ENCODE peak calls at places on chromosomes 6 and 20, in four cellular contexts. One of them, this sample, is unnamed.
A peak's percentile ranks its signal among the peaks of the same experiment; 100 is the strongest.

GRCh38 chr6:108425428-108425827 is 130.6 kb downstream of the AFG1L start:
- DNase-seq in mucosa of descending colon: no peak
- DNase-seq in stimulated activated CD4-positive, alpha-beta T cell treated with anti-CD3 and anti-CD28 coated beads, Interleukin-1b, Interleukin-23, amount 100 ng/mL, for 1 hour: no peak
- DNase-seq in endodermal cell: no peak
- DNase-seq in this sample: no peak

GRCh38 chr6:351011-351866 is 40.3 kb upstream of the IRF4 start:
- DNase-seq in mucosa of descending colon: no peak
- DNase-seq in stimulated activated CD4-positive, alpha-beta T cell treated with anti-CD3 and anti-CD28 coated beads, Interleukin-1b, Interleukin-23, amount 100 ng/mL, for 1 hour: no peak
- DNase-seq in endodermal cell: no peak
- DNase-seq in this sample: no peak

GRCh38 chr6:6002005-6002808 is 4.5 kb downstream of the NRN1 start:
- DNase-seq in mucosa of descending colon: no peak
- DNase-seq in stimulated activated CD4-positive, alpha-beta T cell treated with anti-CD3 and anti-CD28 coated beads, Interleukin-1b, Interleukin-23, amount 100 ng/mL, for 1 hour: no peak
- DNase-seq in endodermal cell: peak; percentile 78
- DNase-seq in this sample: peak; percentile 56

GRCh38 chr6:37540390-37540789 is 40.7 kb upstream of the CCDC167 start:
- DNase-seq in mucosa of descending colon: no peak
- DNase-seq in stimulated activated CD4-positive, alpha-beta T cell treated with anti-CD3 and anti-CD28 coated beads, Interleukin-1b, Interleukin-23, amount 100 ng/mL, for 1 hour: no peak
- DNase-seq in endodermal cell: no peak
- DNase-seq in this sample: no peak

GRCh38 chr20:20668639-20669038 is 43.8 kb downstream of the RALGAPA2 start:
- DNase-seq in mucosa of descending colon: peak; percentile 6
- DNase-seq in stimulated activated CD4-positive, alpha-beta T cell treated with anti-CD3 and anti-CD28 coated beads, Interleukin-1b, Interleukin-23, amount 100 ng/mL, for 1 hour: no peak
- DNase-seq in endodermal cell: no peak
- DNase-seq in this sample: no peak

GRCh38 chr6:6543181-6543879 is 45.2 kb upstream of the LY86 start:
- DNase-seq in mucosa of descending colon: no peak
- DNase-seq in stimulated activated CD4-positive, alpha-beta T cell treated with anti-CD3 and anti-CD28 coated beads, Interleukin-1b, Interleukin-23, amount 100 ng/mL, for 1 hour: no peak
- DNase-seq in endodermal cell: no peak
- DNase-seq in this sample: no peak

GRCh38 chr6:52306972-52307849 is 22.7 kb upstream of the MCM3 start:
- DNase-seq in mucosa of descending colon: no peak
- DNase-seq in stimulated activated CD4-positive, alpha-beta T cell treated with anti-CD3 and anti-CD28 coated beads, Interleukin-1b, Interleukin-23, amount 100 ng/mL, for 1 hour: no peak
- DNase-seq in endodermal cell: peak; percentile 71
- DNase-seq in this sample: no peak

GRCh38 chr6:67345946-67346345 is 1289.1 kb upstream of the ADGRB3 start:
- DNase-seq in mucosa of descending colon: no peak
- DNase-seq in stimulated activated CD4-positive, alpha-beta T cell treated with anti-CD3 and anti-CD28 coated beads, Interleukin-1b, Interleukin-23, amount 100 ng/mL, for 1 hour: no peak
- DNase-seq in endodermal cell: no peak
- DNase-seq in this sample: no peak

GRCh38 chr6:129683606-129684322 is 26.2 kb downstream of the ARHGAP18 start:
- DNase-seq in mucosa of descending colon: peak; percentile 69
- DNase-seq in stimulated activated CD4-positive, alpha-beta T cell treated with anti-CD3 and anti-CD28 coated beads, Interleukin-1b, Interleukin-23, amount 100 ng/mL, for 1 hour: peak; percentile 30
- DNase-seq in endodermal cell: no peak
- DNase-seq in this sample: peak; percentile 74

GRCh38 chr6:13866291-13866690 is 51.9 kb upstream of the MCUR1 start:
- DNase-seq in mucosa of descending colon: no peak
- DNase-seq in stimulated activated CD4-positive, alpha-beta T cell treated with anti-CD3 and anti-CD28 coated beads, Interleukin-1b, Interleukin-23, amount 100 ng/mL, for 1 hour: no peak
- DNase-seq in endodermal cell: no peak
- DNase-seq in this sample: no peak

GRCh38 chr6:33452496-33452895 is 1.9 kb upstream of the ZBTB9 start:
- DNase-seq in mucosa of descending colon: no peak
- DNase-seq in stimulated activated CD4-positive, alpha-beta T cell treated with anti-CD3 and anti-CD28 coated beads, Interleukin-1b, Interleukin-23, amount 100 ng/mL, for 1 hour: no peak
- DNase-seq in endodermal cell: no peak
- DNase-seq in this sample: no peak

GRCh38 chr6:88166493-88166900 is 350 bp upstream of the CNR1 start:
- DNase-seq in mucosa of descending colon: peak; percentile 13
- DNase-seq in stimulated activated CD4-positive, alpha-beta T cell treated with anti-CD3 and anti-CD28 coated beads, Interleukin-1b, Interleukin-23, amount 100 ng/mL, for 1 hour: no peak
- DNase-seq in endodermal cell: peak; percentile 82
- DNase-seq in this sample: peak; percentile 64

GRCh38 chr6:17054647-17055046 is 47.2 kb upstream of the STMND1 start:
- DNase-seq in mucosa of descending colon: no peak
- DNase-seq in stimulated activated CD4-positive, alpha-beta T cell treated with anti-CD3 and anti-CD28 coated beads, Interleukin-1b, Interleukin-23, amount 100 ng/mL, for 1 hour: no peak
- DNase-seq in endodermal cell: no peak
- DNase-seq in this sample: no peak

GRCh38 chr20:45444050-45444449 is 25.5 kb upstream of the WFDC2 start:
- DNase-seq in mucosa of descending colon: no peak
- DNase-seq in stimulated activated CD4-positive, alpha-beta T cell treated with anti-CD3 and anti-CD28 coated beads, Interleukin-1b, Interleukin-23, amount 100 ng/mL, for 1 hour: no peak
- DNase-seq in endodermal cell: no peak
- DNase-seq in this sample: no peak

GRCh38 chr6:56334937-56335336 is 87.6 kb upstream of the COL21A1 start:
- DNase-seq in mucosa of descending colon: no peak
- DNase-seq in stimulated activated CD4-positive, alpha-beta T cell treated with anti-CD3 and anti-CD28 coated beads, Interleukin-1b, Interleukin-23, amount 100 ng/mL, for 1 hour: no peak
- DNase-seq in endodermal cell: no peak
- DNase-seq in this sample: no peak

GRCh38 chr20:23265226-23265625 is 85.4 kb upstream of the NXT1 start:
- DNase-seq in mucosa of descending colon: no peak
- DNase-seq in stimulated activated CD4-positive, alpha-beta T cell treated with anti-CD3 and anti-CD28 coated beads, Interleukin-1b, Interleukin-23, amount 100 ng/mL, for 1 hour: no peak
- DNase-seq in endodermal cell: no peak
- DNase-seq in this sample: no peak

GRCh38 chr6:159267165-159267564 is 98.0 kb downstream of the FNDC1 start:
- DNase-seq in mucosa of descending colon: no peak
- DNase-seq in stimulated activated CD4-positive, alpha-beta T cell treated with anti-CD3 and anti-CD28 coated beads, Interleukin-1b, Interleukin-23, amount 100 ng/mL, for 1 hour: no peak
- DNase-seq in endodermal cell: peak; percentile 83
- DNase-seq in this sample: no peak

GRCh38 chr6:149897015-149897697 is 757 bp downstream of the RAET1E start:
- DNase-seq in mucosa of descending colon: peak; percentile 65
- DNase-seq in stimulated activated CD4-positive, alpha-beta T cell treated with anti-CD3 and anti-CD28 coated beads, Interleukin-1b, Interleukin-23, amount 100 ng/mL, for 1 hour: no peak
- DNase-seq in endodermal cell: no peak
- DNase-seq in this sample: no peak

GRCh38 chr20:53598140-53599038 is 4.8 kb upstream of the ZNF217 start:
- DNase-seq in mucosa of descending colon: peak; percentile 11
- DNase-seq in stimulated activated CD4-positive, alpha-beta T cell treated with anti-CD3 and anti-CD28 coated beads, Interleukin-1b, Interleukin-23, amount 100 ng/mL, for 1 hour: no peak
- DNase-seq in endodermal cell: peak; percentile 48
- DNase-seq in this sample: peak; percentile 14

GRCh38 chr6:44128020-44128917 is 915 bp downstream of the TMEM63B start:
- DNase-seq in mucosa of descending colon: peak; percentile 64
- DNase-seq in stimulated activated CD4-positive, alpha-beta T cell treated with anti-CD3 and anti-CD28 coated beads, Interleukin-1b, Interleukin-23, amount 100 ng/mL, for 1 hour: no peak
- DNase-seq in endodermal cell: peak; percentile 80
- DNase-seq in this sample: peak; percentile 43

GRCh38 chr6:146770275-146770964 is 171.6 kb downstream of the ADGB start:
- DNase-seq in mucosa of descending colon: no peak
- DNase-seq in stimulated activated CD4-positive, alpha-beta T cell treated with anti-CD3 and anti-CD28 coated beads, Interleukin-1b, Interleukin-23, amount 100 ng/mL, for 1 hour: no peak
- DNase-seq in endodermal cell: no peak
- DNase-seq in this sample: no peak

GRCh38 chr20:3374296-3374695 is 33.2 kb downstream of the DNAAF9 start:
- DNase-seq in mucosa of descending colon: no peak
- DNase-seq in stimulated activated CD4-positive, alpha-beta T cell treated with anti-CD3 and anti-CD28 coated beads, Interleukin-1b, Interleukin-23, amount 100 ng/mL, for 1 hour: no peak
- DNase-seq in endodermal cell: no peak
- DNase-seq in this sample: no peak

GRCh38 chr20:25048519-25048952 is 9.4 kb downstream of the ACSS1 start:
- DNase-seq in mucosa of descending colon: no peak
- DNase-seq in stimulated activated CD4-positive, alpha-beta T cell treated with anti-CD3 and anti-CD28 coated beads, Interleukin-1b, Interleukin-23, amount 100 ng/mL, for 1 hour: no peak
- DNase-seq in endodermal cell: peak; percentile 24
- DNase-seq in this sample: no peak

GRCh38 chr20:10861619-10862018 is 187.8 kb upstream of the JAG1 start:
- DNase-seq in mucosa of descending colon: peak; percentile 85
- DNase-seq in stimulated activated CD4-positive, alpha-beta T cell treated with anti-CD3 and anti-CD28 coated beads, Interleukin-1b, Interleukin-23, amount 100 ng/mL, for 1 hour: no peak
- DNase-seq in endodermal cell: no peak
- DNase-seq in this sample: peak; percentile 45

GRCh38 chr6:40393641-40394040 is 193.5 kb downstream of the LRFN2 start:
- DNase-seq in mucosa of descending colon: no peak
- DNase-seq in stimulated activated CD4-positive, alpha-beta T cell treated with anti-CD3 and anti-CD28 coated beads, Interleukin-1b, Interleukin-23, amount 100 ng/mL, for 1 hour: no peak
- DNase-seq in endodermal cell: peak; percentile 42
- DNase-seq in this sample: no peak

GRCh38 chr20:50967621-50968020 is 9.0 kb downstream of the MOCS3 start:
- DNase-seq in mucosa of descending colon: no peak
- DNase-seq in stimulated activated CD4-positive, alpha-beta T cell treated with anti-CD3 and anti-CD28 coated beads, Interleukin-1b, Interleukin-23, amount 100 ng/mL, for 1 hour: no peak
- DNase-seq in endodermal cell: no peak
- DNase-seq in this sample: no peak

This sample was measured in pancreas.